ENCODE peak calls at places on chromosomes 7 and 10, in four cellular contexts. T is left ventricle myocardium inferior, K is AG10803, A is SHP77. E is an unnamed sample.

GRCh38 chr7:34709771-34710170 is 51.8 kb downstream of the NPSR1 start:
- DNase-seq in T (no peak), K (no peak), A (no peak), E (no peak)

GRCh38 chr10:24723386-24723787 is 300 bp downstream of the ARHGAP21 start:
- DNase-seq in T (no peak), K (peak; percentile 41), A (no peak), E (no peak)

GRCh38 chr7:473211-473734 is 46.4 kb downstream of the PDGFA start:
- DNase-seq in T (no peak), K (no peak), A (no peak), E (no peak)

GRCh38 chr10:133520193-133520738 is 6.9 kb upstream of the CYP2E1 start:
- DNase-seq in T (peak; percentile 80), K (peak; percentile 63), A (peak; percentile 81), E (no peak)

GRCh38 chr10:78357027-78357672 is 323.5 kb downstream of the RPS24 start:
- DNase-seq in T (no peak), K (no peak), A (no peak), E (peak; percentile 73)

GRCh38 chr7:127380479-127380878 is 12.0 kb downstream of the ZNF800 start:
- DNase-seq in T (no peak), K (no peak), A (no peak), E (no peak)

GRCh38 chr10:79262131-79262530 is 85.1 kb upstream of the PPIF start:
- DNase-seq in T (no peak), K (no peak), A (no peak), E (no peak)

GRCh38 chr10:43340619-43341018 is 30.8 kb upstream of the FXYD4 start:
- DNase-seq in T (no peak), K (no peak), A (no peak), E (no peak)

GRCh38 chr10:79127151-79127961 is 58.6 kb downstream of the ZMIZ1 start:
- DNase-seq in T (peak; percentile 76), K (peak; percentile 72), A (no peak), E (no peak)

GRCh38 chr7:114931656-114932011 is 9.7 kb downstream of the MDFIC start:
- DNase-seq in T (no peak), K (no peak), A (no peak), E (no peak)

GRCh38 chr10:11636761-11637166 is 25.3 kb upstream of the USP6NL start:
- DNase-seq in T (no peak), K (peak; percentile 58), A (no peak), E (no peak)

GRCh38 chr7:30800785-30801252 is 29.6 kb downstream of the MINDY4 start:
- DNase-seq in T (no peak), K (peak; percentile 88), A (peak; percentile 70), E (peak; percentile 37)

GRCh38 chr10:50248598-50248997 is 2.7 kb downstream of the ASAH2 start:
- DNase-seq in T (no peak), K (no peak), A (no peak), E (no peak)

GRCh38 chr10:77805676-77806075 is 120.9 kb downstream of the DLG5 start:
- DNase-seq in T (no peak), K (no peak), A (no peak), E (no peak)

GRCh38 chr10:71040890-71041590 is 152.7 kb upstream of the PCBD1 start:
- DNase-seq in T (no peak), K (no peak), A (no peak), E (no peak)

GRCh38 chr10:1544929-1545328 is 192.4 kb downstream of the ADARB2 start:
- DNase-seq in T (no peak), K (no peak), A (peak; percentile 11), E (no peak)

GRCh38 chr10:14487511-14487909 is 156.8 kb upstream of the FRMD4A start:
- DNase-seq in T (no peak), K (peak; percentile 8), A (no peak), E (no peak)

GRCh38 chr7:101817031-101817929 is at the start of gene CUX1:
- DNase-seq in T (no peak), K (no peak), A (no peak), E (no peak)

GRCh38 chr7:44639701-44640321 is 33.4 kb downstream of the OGDH start:
- DNase-seq in T (peak; percentile 36), K (peak; percentile 78), A (peak; percentile 41), E (no peak)

GRCh38 chr7:124652237-124652636 is 113.4 kb downstream of the GPR37 start:
- DNase-seq in T (no peak), K (peak; percentile 3), A (no peak), E (no peak)

GRCh38 chr7:2862831-2863361 is 18.8 kb upstream of the GNA12 start:
- DNase-seq in T (no peak), K (no peak), A (no peak), E (no peak)